ENCODE peak calls at places on chromosomes 11 and 22, in five cellular contexts. K, U, T, Q and E are unnamed samples.

GRCh38 chr11:98300777-98301176 is 720.0 kb upstream of the CNTN5 start:
- DNase-seq in K (no peak), U (no peak), T (no peak), Q (no peak), E (no peak)

GRCh38 chr11:134656861-134657540 is 245.0 kb upstream of the B3GAT1 start:
- DNase-seq in K (no peak), U (no peak), T (no peak), Q (no peak), E (no peak)

GRCh38 chr22:38569181-38569971 is 607 bp downstream of the DMC1 start:
- DNase-seq in K (no peak), U (no peak), T (no peak), Q (no peak), E (no peak)

GRCh38 chr11:46865340-46865739 is 19.3 kb upstream of the CKAP5 start:
- DNase-seq in K (no peak), U (no peak), T (no peak), Q (no peak), E (no peak)

GRCh38 chr22:37498289-37498909 is 12.2 kb upstream of the MFNG start:
- DNase-seq in K (peak), U (peak), T (peak), Q (peak), E (peak)

GRCh38 chr11:534592-535518 is 521 bp downstream of the HRAS start:
- DNase-seq in K (no peak), U (peak), T (no peak), Q (no peak), E (no peak)

GRCh38 chr22:29679316-29679715 is 40.5 kb upstream of the CABP7 start:
- DNase-seq in K (no peak), U (no peak), T (no peak), Q (no peak), E (no peak)

GRCh38 chr11:134489728-134490127 is 77.7 kb upstream of the B3GAT1 start:
- DNase-seq in K (no peak), U (no peak), T (no peak), Q (no peak), E (no peak)

GRCh38 chr22:22925795-22926358 is 38.3 kb downstream of the IGLL5 start:
- DNase-seq in K (no peak), U (peak), T (no peak), Q (no peak), E (no peak)

GRCh38 chr11:22898036-22898435 is 37.8 kb upstream of the CCDC179 start:
- DNase-seq in K (no peak), U (no peak), T (no peak), Q (no peak), E (no peak)

GRCh38 chr11:2570841-2571597 is 126.2 kb downstream of the KCNQ1 start:
- DNase-seq in K (no peak), U (no peak), T (no peak), Q (no peak), E (no peak)

GRCh38 chr11:45900916-45901617 is 6.0 kb downstream of the FREY1 start:
- DNase-seq in K (no peak), U (no peak), T (no peak), Q (no peak), E (no peak)

GRCh38 chr22:27747396-27748256 is 53.9 kb downstream of the MN1 start:
- DNase-seq in K (no peak), U (no peak), T (no peak), Q (no peak), E (no peak)
- TF ChIP-seq CTCF in K (peak), U (peak), T (no peak), Q (no peak), E (no peak)

GRCh38 chr11:102891736-102892135 is 17.0 kb upstream of the MMP12 start:
- DNase-seq in K (no peak), U (no peak), T (no peak), Q (no peak), E (no peak)
- TF ChIP-seq CTCF in K (no peak), U (no peak), T (no peak), Q (no peak), E (no peak)

GRCh38 chr11:68007498-68008380 is 2.4 kb upstream of the ALDH3B1 start:
- DNase-seq in K (no peak), U (no peak), T (no peak), Q (no peak), E (no peak)
- TF ChIP-seq CTCF in K (no peak), U (no peak), T (no peak), Q (no peak), E (no peak)

GRCh38 chr11:115530752-115531151 is 26.5 kb upstream of the CADM1 start:
- DNase-seq in K (peak), U (no peak), T (peak), Q (no peak), E (no peak)
- TF ChIP-seq CTCF in K (no peak), U (no peak), T (no peak), Q (no peak), E (no peak)

DNA sequence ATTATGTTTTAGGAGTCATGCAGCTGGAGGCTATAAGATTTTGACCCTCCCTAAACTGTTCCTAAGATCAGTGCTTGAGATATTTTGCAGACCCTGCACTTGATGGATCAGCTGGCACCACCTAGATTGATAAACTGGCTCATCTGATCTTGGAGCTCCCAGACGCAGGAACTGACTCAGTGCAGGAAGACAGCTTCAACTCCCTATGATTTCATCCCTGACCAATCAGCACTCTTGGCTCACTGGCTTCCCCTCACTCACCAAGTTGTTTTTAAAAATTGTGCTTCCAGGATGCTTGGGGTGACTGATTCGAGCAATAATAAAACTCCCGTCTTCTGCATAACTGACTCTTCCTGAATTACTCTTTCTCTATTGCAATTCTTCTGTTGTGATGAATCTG is 637.5 kb upstream of the FAT3 start:
- DNase-seq in K (no peak), U (no peak), T (no peak), Q (no peak), E (no peak)
- TF ChIP-seq CTCF in K (no peak), U (no peak), T (no peak), Q (no peak), E (no peak)

GRCh38 chr11:44661311-44661717 is 65.4 kb upstream of the TSPAN18 start:
- DNase-seq in K (no peak), U (no peak), T (no peak), Q (no peak), E (no peak)

GRCh38 chr11:44659641-44660040 is 67.1 kb upstream of the TSPAN18 start:
- DNase-seq in K (no peak), U (no peak), T (no peak), Q (no peak), E (no peak)

GRCh38 chr11:44654057-44654456 is 72.7 kb upstream of the TSPAN18 start:
- DNase-seq in K (no peak), U (no peak), T (no peak), Q (no peak), E (no peak)

GRCh38 chr11:44654596-44654995 is 72.2 kb upstream of the TSPAN18 start:
- DNase-seq in K (no peak), U (no peak), T (no peak), Q (no peak), E (no peak)

DNA sequence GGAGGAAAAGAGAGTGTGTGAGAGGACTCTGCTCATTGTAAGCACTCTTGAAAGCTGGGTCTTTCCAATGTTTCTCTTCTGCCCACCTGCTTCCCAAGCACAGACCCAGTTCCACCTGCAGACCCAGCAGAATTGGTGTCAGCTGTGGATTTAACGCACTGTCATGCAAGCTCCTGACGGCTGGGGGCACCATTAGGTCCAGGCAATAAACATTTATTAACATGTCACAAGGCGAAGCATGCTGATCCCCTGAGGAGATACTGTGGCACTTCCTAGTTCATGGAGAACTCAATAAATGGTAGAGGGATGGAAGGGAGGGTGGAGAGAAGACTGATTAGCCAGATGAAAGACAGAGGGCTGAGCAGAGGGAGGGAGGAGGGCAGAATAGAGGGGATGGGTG is 68.3 kb upstream of the TSPAN18 start:
- DNase-seq in K (peak), U (peak), T (no peak), Q (no peak), E (no peak)
- TF ChIP-seq CTCF in K (no peak), U (peak), T (peak), Q (peak), E (no peak)